ENCODE peak calls at places on chromosomes 11 and 22, in seven cellular contexts. V is GM12878, N is SK-N-SH, Y is K562, G is HCT116, H is H1, D is HepG2. Q is an unnamed sample.
A peak's percentile ranks its signal among the peaks of the same experiment; 100 is the strongest.

GRCh38 chr11:19980957-19981669 is 179.2 kb downstream of the DBX1 start:
- DNase-seq in V (no peak), G (no peak), D (peak; percentile 40), Y (peak; percentile 59), N (peak; percentile 21), H (no peak), Q (peak; percentile 43)

GRCh38 chr22:38513063-38513462 is 7.0 kb upstream of the DDX17 start:
- DNase-seq in H (no peak), G (no peak), D (peak; percentile 42), Y (peak; percentile 60), N (peak; percentile 19), V (no peak), Q (no peak)

GRCh38 chr11:92727769-92728168 is 241.7 kb upstream of the MTNR1B start:
- DNase-seq in Y (no peak), H (no peak), D (no peak), N (no peak), V (no peak), G (no peak), Q (no peak)

GRCh38 chr11:65043881-65044501 is 3.0 kb downstream of the SAC3D1 start:
- DNase-seq in Y (no peak), N (no peak), H (no peak), D (no peak), V (no peak), G (no peak), Q (no peak)

GRCh38 chr11:33307984-33308383 is 50.8 kb downstream of the HIPK3 start:
- DNase-seq in Y (no peak), G (no peak), V (no peak), D (no peak), H (no peak), N (peak; percentile 55), Q (no peak)

GRCh38 chr11:134393638-134394037 is 18.4 kb downstream of the B3GAT1 start:
- DNase-seq in N (peak; percentile 81), D (peak; percentile 13), Y (peak; percentile 74), G (peak; percentile 2), H (no peak), V (no peak), Q (peak; percentile 99)

GRCh38 chr11:112288021-112288420 is 27.4 kb upstream of the PLET1 start:
- DNase-seq in N (no peak), Y (no peak), D (no peak), G (no peak), V (no peak), H (no peak), Q (no peak)

GRCh38 chr11:6258571-6258998 is 1.1 kb upstream of the CCKBR start:
- DNase-seq in H (no peak), Y (no peak), D (no peak), N (no peak), V (no peak), G (no peak), Q (no peak)

GRCh38 chr22:30198152-30198845 is 48.3 kb downstream of the LIF start:
- DNase-seq in V (no peak), N (no peak), Y (no peak), H (no peak), D (no peak), G (no peak), Q (no peak)

GRCh38 chr11:61707574-61707973 is 27.4 kb downstream of the DAGLA start:
- DNase-seq in Y (no peak), D (no peak), H (no peak), N (no peak), V (no peak), G (no peak), Q (no peak)

GRCh38 chr22:50739279-50739691 is 1.3 kb downstream of the ACR start:
- DNase-seq in Y (no peak), N (no peak), H (no peak), D (no peak), V (no peak), G (no peak), Q (no peak)

GRCh38 chr22:48957311-48957986 is 870.2 kb downstream of the BRD1 start:
- DNase-seq in Y (no peak), V (no peak), D (no peak), N (no peak), H (no peak), G (no peak), Q (no peak)

GRCh38 chr11:10390375-10390774 is 64.7 kb upstream of the AMPD3 start:
- DNase-seq in G (no peak), N (no peak), V (no peak), D (no peak), H (peak; percentile 13), Y (no peak), Q (peak; percentile 28)

GRCh38 chr22:31948002-31948401 is 3.7 kb downstream of the YWHAH start:
- DNase-seq in G (no peak), Y (no peak), D (no peak), N (no peak), V (no peak), H (no peak), Q (no peak)

GRCh38 chr11:132099692-132100091 is 729.3 kb downstream of the NTM start:
- DNase-seq in V (no peak), G (no peak), N (peak; percentile 27), H (peak; percentile 81), Y (no peak), D (no peak), Q (no peak)

GRCh38 chr22:27212617-27213177 is 555.3 kb downstream of the MIAT start:
- DNase-seq in H (no peak), D (no peak), N (no peak), Y (no peak), V (no peak), G (no peak), Q (no peak)

GRCh38 chr22:49632199-49633009 is 195.3 kb downstream of the BRD1 start:
- DNase-seq in Y (no peak), D (peak; percentile 27), G (peak; percentile 7), H (peak; percentile 84), N (peak; percentile 91), V (no peak), Q (peak; percentile 78)

GRCh38 chr11:393219-394033 is 583 bp upstream of the PKP3 start:
- DNase-seq in N (no peak), H (no peak), D (peak; percentile 54), G (peak; percentile 57), Y (peak; percentile 95), V (no peak), Q (peak; percentile 73)

GRCh38 chr11:34916810-34917780 is 677 bp downstream of the PDHX start:
- DNase-seq in D (no peak), H (peak; percentile 67), G (peak; percentile 34), V (no peak), N (no peak), Y (peak; percentile 25), Q (no peak)

GRCh38 chr22:45400046-45400445 is 13.4 kb downstream of the SMC1B start:
- DNase-seq in H (no peak), D (no peak), V (no peak), G (no peak), Y (no peak), N (no peak), Q (no peak)

GRCh38 chr22:24542641-24543040 is 12.3 kb downstream of the GUCD1 start:
- DNase-seq in N (no peak), D (no peak), G (no peak), Y (no peak), H (no peak), V (no peak), Q (peak; percentile 90)

GRCh38 chr11:45210846-45211245 is 64.4 kb downstream of the PRDM11 start:
- DNase-seq in Y (no peak), N (no peak), V (no peak), H (no peak), G (no peak), D (no peak), Q (no peak)

GRCh38 chr11:45213316-45213665 is 66.9 kb downstream of the PRDM11 start:
- DNase-seq in G (no peak), H (no peak), N (no peak), V (no peak), Y (no peak), D (no peak), Q (no peak)

GRCh38 chr11:45212566-45213315 is 66.3 kb downstream of the PRDM11 start:
- DNase-seq in N (no peak), G (no peak), D (no peak), Y (peak; percentile 65), V (no peak), H (peak; percentile 74), Q (no peak)

GRCh38 chr11:45209904-45210699 is 63.7 kb downstream of the PRDM11 start:
- DNase-seq in V (no peak), H (peak; percentile 70), G (no peak), D (no peak), Y (no peak), N (peak; percentile 46), Q (no peak)

GRCh38 chr11:45211732-45212131 is 65.3 kb downstream of the PRDM11 start:
- DNase-seq in D (no peak), N (no peak), Y (no peak), V (no peak), G (no peak), H (no peak), Q (no peak)
- TF ChIP-seq JUND in D (no peak), N (no peak), Y (no peak), V (no peak), G (no peak), H (no peak), Q (no peak)

GRCh38 chr11:11973361-11973800 is 35.0 kb downstream of the DKK3 start:
- DNase-seq in V (no peak), Y (no peak), N (no peak), H (peak; percentile 24), D (no peak), G (no peak), Q (no peak)
- TF ChIP-seq JUND in V (no peak), Y (no peak), N (no peak), H (no peak), D (no peak), G (no peak), Q (no peak)

DNA sequence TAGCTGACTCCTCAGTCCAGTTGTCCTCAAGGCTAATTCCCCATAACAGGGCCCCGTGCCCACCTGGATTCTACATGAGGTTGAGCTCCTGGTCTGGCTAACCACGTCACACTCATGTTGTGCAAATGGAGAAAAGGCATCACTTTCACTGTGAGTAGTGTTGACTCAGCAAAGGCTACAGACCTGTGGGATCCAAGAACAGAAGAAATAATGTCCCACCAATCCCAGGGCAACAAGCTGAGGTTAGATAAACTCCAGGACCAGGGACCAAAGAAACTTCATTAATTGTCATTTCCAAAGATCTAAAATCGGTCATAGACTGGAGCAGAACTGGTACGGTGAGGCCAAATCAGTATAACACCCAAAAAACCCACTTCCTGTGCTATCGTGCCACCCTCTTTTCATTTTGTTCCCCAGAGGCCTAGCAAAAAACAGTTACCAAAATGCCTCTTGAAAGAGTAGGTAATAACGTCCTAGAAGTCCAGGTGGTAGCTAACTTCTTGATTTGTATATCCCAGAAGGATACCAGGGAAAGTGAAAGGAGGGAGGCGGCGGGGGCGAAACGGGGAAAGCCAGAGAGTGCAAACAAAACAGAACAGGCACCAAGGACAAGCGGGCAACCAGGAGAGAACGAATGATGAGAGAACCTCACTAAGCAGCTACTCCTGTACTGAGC is 1.4 kb downstream of the PCSK7 start:
- DNase-seq in N (no peak), V (peak; percentile 45), D (no peak), Y (no peak), G (no peak), H (no peak), Q (no peak)
- TF ChIP-seq JUND in N (no peak), V (no peak), D (no peak), Y (no peak), G (no peak), H (no peak), Q (no peak)

DNA sequence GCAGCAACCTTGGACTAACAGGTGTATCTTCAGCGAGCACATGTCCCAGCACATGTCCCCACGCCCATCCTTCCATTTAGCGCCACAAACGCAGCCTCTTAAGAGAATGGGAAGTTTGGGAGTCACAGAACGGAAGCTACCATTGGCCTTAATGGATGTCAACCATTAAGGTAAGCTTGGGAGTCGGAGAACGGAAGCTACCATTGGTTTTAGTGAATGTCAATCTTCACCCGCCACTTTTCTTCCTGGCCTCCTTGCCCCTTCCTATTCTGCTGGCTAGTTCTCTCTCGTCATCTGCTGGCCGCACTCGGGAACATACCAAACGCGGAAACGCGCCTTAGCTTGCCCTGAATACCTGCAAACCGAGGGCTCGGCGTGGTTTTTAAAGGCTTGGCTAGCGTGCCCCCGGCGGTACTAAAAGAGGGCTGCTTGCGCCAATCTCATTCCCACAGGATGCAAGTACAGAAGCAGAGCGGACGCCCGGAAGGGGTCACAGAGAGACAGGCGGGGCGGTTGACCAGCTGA is 24.3 kb downstream of the GLYATL1 start:
- DNase-seq in V (no peak), N (peak; percentile 15), D (no peak), Y (peak; percentile 16), G (no peak), H (peak; percentile 80), Q (no peak)
- TF ChIP-seq JUND in V (no peak), N (no peak), D (no peak), Y (no peak), G (no peak), H (no peak), Q (no peak)